ENCODE peak calls at places on chromosomes 11 and 22, in five cellular contexts. D is A549, M is HepG2, B is K562, Y is GM12878. I is an unnamed sample. For H3K4me1, the result is how much of the 10 kb centered on the place peaks cover.

GRCh38 chr11:110525883-110526282 is 96.1 kb downstream of the FDX1 start:
- DNase-seq in D (no peak), M (no peak), B (no peak), Y (peak), I (no peak)

GRCh38 chr22:30247974-30248373 is 1.4 kb upstream of the LIF start:
- DNase-seq in D (no peak), M (no peak), B (no peak), Y (no peak), I (no peak)

GRCh38 chr11:35180311-35181233 is 41.6 kb downstream of the CD44 start:
- DNase-seq in D (no peak), M (no peak), B (no peak), Y (no peak), I (peak)

GRCh38 chr11:131745405-131745804 is 375.0 kb downstream of the NTM start:
- DNase-seq in D (no peak), M (no peak), B (no peak), Y (no peak), I (no peak)

GRCh38 chr22:30968015-30968923 is at the start of gene MORC2:
- DNase-seq in D (peak), M (peak), B (peak), Y (no peak), I (peak)

GRCh38 chr11:68038226-68038717 is 553 bp upstream of the TCIRG1 start:
- DNase-seq in D (no peak), M (peak), B (peak), Y (no peak), I (no peak)

GRCh38 chr11:83168756-83169155 is 11.8 kb downstream of the PCF11 start:
- DNase-seq in D (no peak), M (no peak), B (no peak), Y (no peak), I (no peak)

GRCh38 chr11:102495161-102496042 is 35.1 kb downstream of the MMP7 start:
- DNase-seq in D (peak), M (peak), B (peak), Y (peak), I (peak)

GRCh38 chr11:36500315-36500721 is 9.8 kb downstream of the TRAF6 start:
- DNase-seq in D (peak), M (no peak), B (peak), Y (no peak), I (no peak)

GRCh38 chr11:133946018-133946417 is 10.8 kb downstream of the IGSF9B start:
- DNase-seq in D (no peak), M (no peak), B (no peak), Y (no peak), I (no peak)

GRCh38 chr11:27216268-27217149 is 146.5 kb downstream of the CCDC34 start:
- DNase-seq in D (no peak), M (no peak), B (no peak), Y (no peak), I (no peak)

GRCh38 chr11:134741453-134742227 is 329.6 kb upstream of the B3GAT1 start:
- DNase-seq in D (no peak), M (peak), B (no peak), Y (no peak), I (no peak)

GRCh38 chr11:118342503-118343161 is at the start of gene CD3D:
- DNase-seq in D (no peak), M (peak), B (peak), Y (no peak), I (peak)

GRCh38 chr22:48053973-48054372 is 1291.5 kb downstream of the TBC1D22A start:
- DNase-seq in D (no peak), M (no peak), B (no peak), Y (no peak), I (no peak)

GRCh38 chr11:7648264-7648663 is 25.0 kb downstream of the CYB5R2 start:
- DNase-seq in D (no peak), M (no peak), B (no peak), Y (no peak), I (no peak)

GRCh38 chr22:43276311-43276710 is 66.9 kb downstream of the SCUBE1 start:
- DNase-seq in D (no peak), M (no peak), B (no peak), Y (no peak), I (no peak)

GRCh38 chr11:110463153-110463552 is 33.4 kb downstream of the FDX1 start:
- DNase-seq in D (no peak), M (no peak), B (peak), Y (no peak), I (peak)

GRCh38 chr11:17250561-17251350 is 25.8 kb upstream of the NUCB2 start:
- DNase-seq in D (no peak), M (no peak), B (no peak), Y (no peak), I (no peak)

DNA sequence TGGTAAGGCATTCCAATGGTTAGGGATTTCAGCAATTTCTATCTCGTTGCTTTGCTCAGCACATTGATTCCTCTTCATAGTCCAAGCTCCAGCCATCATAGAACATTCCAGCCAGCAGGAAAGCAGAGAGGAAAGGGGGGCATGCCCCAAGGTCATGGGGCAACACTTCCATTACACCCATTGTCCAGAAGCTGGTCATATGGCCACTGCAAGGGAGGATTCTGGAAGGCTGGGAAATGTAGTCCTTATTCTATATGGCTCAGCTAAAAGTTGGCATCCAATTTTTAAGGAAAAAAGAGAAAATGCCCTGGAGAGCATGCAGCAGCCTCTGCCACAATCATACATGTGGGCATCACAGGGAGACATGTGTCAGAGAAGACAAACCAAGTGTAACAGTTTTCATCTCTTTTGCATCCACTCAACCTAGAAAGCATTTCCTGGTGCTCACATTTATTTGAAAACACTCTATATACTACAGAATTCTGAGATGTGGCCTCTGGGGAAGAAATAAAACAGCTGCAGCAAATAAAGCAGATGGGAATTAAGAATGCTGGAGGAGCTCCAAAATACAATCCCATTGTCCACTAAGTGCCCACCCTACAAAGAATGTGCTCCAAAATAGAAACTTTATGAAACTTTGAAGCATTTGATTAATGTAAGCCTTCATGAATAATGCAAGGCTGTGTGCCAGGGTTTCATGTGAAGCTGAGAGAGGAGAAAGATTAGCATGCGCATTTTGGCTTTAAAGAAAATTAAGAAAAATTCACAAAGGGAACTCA is 46.9 kb upstream of the RCN1 start:
- DNase-seq in D (no peak), M (no peak), B (no peak), Y (no peak), I (no peak)
- H3K4me1 ChIP-seq in D (under half), M (under half), B (under half), Y (under half), I (under half)

GRCh38 chr11:15490535-15490934 is 375.8 kb downstream of the INSC start:
- DNase-seq in D (no peak), M (no peak), B (no peak), Y (no peak), I (no peak)

GRCh38 chr11:15489281-15489680 is 374.6 kb downstream of the INSC start:
- DNase-seq in D (no peak), M (no peak), B (no peak), Y (no peak), I (no peak)

GRCh38 chr11:15497366-15497765 is 382.6 kb downstream of the INSC start:
- DNase-seq in D (no peak), M (no peak), B (no peak), Y (no peak), I (no peak)

GRCh38 chr11:15493066-15493465 is 378.3 kb downstream of the INSC start:
- DNase-seq in D (no peak), M (no peak), B (no peak), Y (no peak), I (peak)

GRCh38 chr11:15493921-15494630 is 379.4 kb downstream of the INSC start:
- DNase-seq in D (no peak), M (no peak), B (no peak), Y (no peak), I (no peak)
- TF ChIP-seq JUNB in D (no peak), M (no peak), B (no peak), Y (no peak), I (no peak)

GRCh38 chr11:95577716-95578460 is 211.7 kb downstream of the FAM76B start:
- DNase-seq in D (no peak), M (no peak), B (no peak), Y (no peak), I (no peak)
- TF ChIP-seq REST in D (no peak), M (no peak), B (no peak), Y (no peak), I (no peak)

GRCh38 chr22:19995611-19996339 is 20.8 kb downstream of the ARVCF start:
- DNase-seq in D (no peak), M (no peak), B (no peak), Y (no peak), I (no peak)
- H3K4me1 ChIP-seq in D (under half), M (under half), B (under half), Y (under half), I (under half)

DNA sequence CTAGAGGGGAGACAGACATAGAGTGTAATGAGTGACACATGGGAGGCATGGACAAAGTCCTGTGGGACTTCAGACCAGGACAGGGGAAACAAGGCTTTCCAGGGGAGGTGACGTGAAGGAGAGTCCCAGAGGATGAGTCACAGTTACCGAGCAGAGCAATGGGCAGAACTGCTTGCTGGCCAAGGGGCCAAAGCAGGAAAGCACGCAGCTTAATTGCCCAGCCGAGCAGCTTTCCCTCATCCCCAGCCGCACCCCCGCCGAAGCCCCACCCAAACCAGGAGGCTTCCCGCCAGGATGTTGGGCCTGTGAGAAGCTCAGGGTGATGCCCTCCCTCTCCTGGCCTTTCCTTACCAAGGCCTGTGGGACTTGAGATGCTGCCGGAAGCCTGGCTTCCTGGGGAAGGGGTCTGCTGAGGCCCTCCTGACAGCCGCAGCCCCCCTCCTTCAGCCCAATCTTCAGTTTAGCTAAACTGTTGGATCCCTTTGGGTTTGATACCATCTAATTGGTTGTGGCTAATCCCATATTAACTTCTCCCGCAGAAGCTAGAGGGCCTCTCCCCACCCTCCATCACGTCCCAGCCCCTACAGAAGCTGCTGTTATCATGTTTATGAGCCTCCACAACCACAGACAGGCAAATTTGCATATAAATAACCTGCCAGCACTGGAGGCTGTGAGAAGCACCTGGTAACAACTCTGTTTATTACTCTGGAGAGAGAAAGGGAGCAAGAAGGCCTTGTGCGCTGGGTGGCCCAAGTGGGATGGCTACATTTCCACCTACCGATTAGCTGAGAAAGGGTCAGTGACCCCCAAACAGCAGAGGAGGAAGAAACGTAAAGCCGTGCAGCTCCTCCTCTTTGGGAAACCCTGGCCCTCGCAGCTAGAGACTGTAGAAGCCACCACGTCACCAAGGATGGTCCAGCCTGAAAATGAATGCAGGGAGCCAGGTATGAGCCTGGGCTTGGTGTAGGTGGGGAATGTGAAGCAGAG is 80.0 kb downstream of the TRIM29 start:
- DNase-seq in D (no peak), M (peak), B (no peak), Y (no peak), I (peak)
- TF ChIP-seq JUNB in D (no peak), M (no peak), B (no peak), Y (no peak), I (no peak)

GRCh38 chr22:50470491-50470890 is 4.3 kb downstream of the SBF1 start:
- DNase-seq in D (no peak), M (no peak), B (no peak), Y (no peak), I (no peak)
- TF ChIP-seq REST in D (no peak), M (no peak), B (no peak), Y (no peak), I (no peak)

I was measured in GM23338.